ENCODE peak calls at places on chromosomes 16 and 17, in five cellular contexts. K is anterior cingulate cortex; E is stimulated activated CD4-positive, alpha-beta T cell treated with anti-CD3 and anti-CD28 coated beads, Interleukin-2, amount 100 ng/mL, for 48 hours; C is activated T-cell treated with anti-CD3 and anti-CD28 coated beads for 1 hour; Q is fibroblast of mammary gland. O is an unnamed sample.

GRCh38 chr17:63646492-63646815 is 24.2 kb downstream of the MAP3K3 start:
- DNase-seq in C (no peak), Q (no peak), E (no peak), K (no peak), O (no peak)

GRCh38 chr17:58412910-58413630 is 4.3 kb downstream of the RNF43 start:
- DNase-seq in K (no peak), Q (no peak), E (no peak), C (no peak), O (no peak)

GRCh38 chr16:86901483-86901882 is 323.1 kb downstream of the FOXL1 start:
- DNase-seq in Q (peak; percentile 49), E (no peak), C (no peak), K (no peak), O (no peak)

GRCh38 chr17:70031341-70031740 is 43.7 kb upstream of the KCNJ16 start:
- DNase-seq in K (no peak), Q (no peak), E (no peak), C (no peak), O (no peak)

GRCh38 chr17:33202011-33202410 is 91.1 kb downstream of the ASIC2 start:
- DNase-seq in E (no peak), Q (no peak), C (no peak), K (no peak), O (no peak)

GRCh38 chr17:43401293-43401692 is 2.5 kb downstream of the ARL4D start:
- DNase-seq in C (no peak), E (no peak), K (no peak), Q (peak; percentile 90), O (no peak)

GRCh38 chr17:8623591-8623990 is 6.9 kb downstream of the MYH10 start:
- DNase-seq in K (no peak), C (no peak), Q (no peak), E (no peak), O (no peak)

GRCh38 chr17:78993981-78994671 is 14.4 kb upstream of the LGALS3BP start:
- DNase-seq in K (no peak), Q (no peak), E (no peak), C (no peak), O (peak; percentile 2)

GRCh38 chr16:853981-854807 is 53.7 kb upstream of the GNG13 start:
- DNase-seq in K (no peak), E (no peak), C (no peak), Q (no peak), O (no peak)

GRCh38 chr16:26058326-26058725 is 366.6 kb downstream of the HS3ST4 start:
- DNase-seq in E (no peak), Q (no peak), K (no peak), C (no peak), O (no peak)

GRCh38 chr17:48954300-48954755 is 9.7 kb upstream of the SNF8 start:
- DNase-seq in K (no peak), E (no peak), C (no peak), Q (peak; percentile 65), O (no peak)

GRCh38 chr17:43940630-43941029 is 1.6 kb downstream of the PPY start:
- DNase-seq in C (no peak), E (no peak), K (no peak), Q (no peak), O (no peak)

GRCh38 chr16:73323880-73324279 is 276.0 kb upstream of the ZFHX3 start:
- DNase-seq in Q (no peak), E (no peak), C (no peak), K (no peak), O (no peak)

GRCh38 chr17:43917348-43918025 is 10.2 kb upstream of the MPP2 start:
- DNase-seq in E (peak; percentile 44), C (peak; percentile 44), Q (peak; percentile 27), K (no peak), O (peak; percentile 59)

GRCh38 chr16:24206926-24207325 is 49.2 kb upstream of the CACNG3 start:
- DNase-seq in E (no peak), C (no peak), Q (no peak), K (no peak), O (no peak)

GRCh38 chr16:554640-555413 is 5.4 kb upstream of the PRR35 start:
- DNase-seq in K (no peak), C (no peak), Q (peak; percentile 80), E (no peak), O (no peak)

GRCh38 chr17:27496501-27496943 is 40.3 kb downstream of the KSR1 start:
- DNase-seq in Q (no peak), K (no peak), E (no peak), C (no peak), O (no peak)

GRCh38 chr17:82065638-82066303 is at the start of gene DUS1L:
- DNase-seq in Q (peak; percentile 35), C (peak; percentile 66), K (no peak), E (peak; percentile 80), O (peak; percentile 44)

GRCh38 chr16:67014641-67015315 is 14.2 kb upstream of the CBFB start:
- DNase-seq in K (no peak), E (no peak), Q (no peak), C (no peak), O (peak; percentile 25)

GRCh38 chr17:17778308-17779014 is 58.3 kb downstream of the SREBF1 start:
- DNase-seq in Q (peak; percentile 85), C (no peak), K (no peak), E (no peak), O (peak; percentile 71)

O was measured in head of caudate nucleus.